ENCODE peak calls at places on chromosomes 11 and 22, in seven cellular contexts. U, C, T, N, V, Q and Z are unnamed samples.

GRCh38 chr11:2803186-2804057 is 82.2 kb downstream of the CDKN1C start:
- DNase-seq in U (no peak), C (no peak), T (no peak), N (peak; percentile 15), V (no peak), Q (no peak), Z (no peak)

GRCh38 chr11:98979212-98979611 is 41.5 kb upstream of the CNTN5 start:
- DNase-seq in U (no peak), C (no peak), T (no peak), N (no peak), V (no peak), Q (no peak), Z (peak; percentile 74)

GRCh38 chr11:61683116-61683515 is 2.9 kb downstream of the DAGLA start:
- DNase-seq in U (no peak), C (no peak), T (no peak), N (no peak), V (no peak), Q (no peak), Z (no peak)

GRCh38 chr22:22770881-22771280 is 116.7 kb upstream of the IGLL5 start:
- DNase-seq in U (no peak), C (no peak), T (no peak), N (no peak), V (no peak), Q (no peak), Z (no peak)

GRCh38 chr11:102120006-102120405 is 9.8 kb downstream of the YAP1 start:
- DNase-seq in U (peak; percentile 13), C (peak; percentile 69), T (peak; percentile 32), N (no peak), V (no peak), Q (no peak), Z (no peak)

GRCh38 chr22:44572414-44573207 is 74.6 kb upstream of the RTL6 start:
- DNase-seq in U (no peak), C (peak; percentile 31), T (peak; percentile 8), N (no peak), V (no peak), Q (no peak), Z (no peak)

GRCh38 chr11:119729581-119730346 is 764 bp upstream of the NECTIN1 start:
- DNase-seq in U (peak; percentile 48), C (peak; percentile 72), T (peak; percentile 61), N (peak; percentile 64), V (no peak), Q (peak; percentile 50), Z (peak; percentile 23)

GRCh38 chr22:48752451-48753380 is 1075.0 kb downstream of the BRD1 start:
- DNase-seq in U (no peak), C (no peak), T (no peak), N (no peak), V (no peak), Q (no peak), Z (no peak)

GRCh38 chr11:14248577-14248976 is 110.4 kb downstream of the RRAS2 start:
- DNase-seq in U (no peak), C (no peak), T (no peak), N (no peak), V (no peak), Q (peak; percentile 17), Z (no peak)

GRCh38 chr11:73787051-73787642 is 527 bp upstream of the MRPL48 start:
- DNase-seq in U (no peak), C (peak; percentile 19), T (no peak), N (no peak), V (no peak), Q (no peak), Z (no peak)

GRCh38 chr22:19553201-19553600 is 29.0 kb upstream of the CLDN5 start:
- DNase-seq in U (no peak), C (no peak), T (no peak), N (no peak), V (no peak), Q (no peak), Z (no peak)

GRCh38 chr11:130612291-130612802 is 163.9 kb downstream of the ADAMTS15 start:
- DNase-seq in U (no peak), C (peak; percentile 86), T (peak; percentile 83), N (no peak), V (no peak), Q (no peak), Z (no peak)
- H3K27ac ChIP-seq in U (peak overlapping the region; percentile 37), C (peak overlapping the region; percentile 92), T (peak overlapping the region; percentile 63), N (peak overlapping the region; percentile 80), V (no peak overlapping the region), Q (no peak overlapping the region), Z (no peak overlapping the region)

GRCh38 chr11:76663912-76664440 is 6.6 kb downstream of the LRRC32 start:
- DNase-seq in U (no peak), C (no peak), T (no peak), N (peak; percentile 14), V (no peak), Q (no peak), Z (no peak)
- H3K36me3 ChIP-seq in U (no peaks in the 10 kb centered on the region), C (no peaks in the 10 kb centered on the region), T (peaks cover 16% of the 10 kb centered on the region), N (peaks cover 47% of the 10 kb centered on the region), V (no peaks in the 10 kb centered on the region), Q (no peaks in the 10 kb centered on the region), Z (no peaks in the 10 kb centered on the region)

GRCh38 chr11:111737877-111738205 is 28.3 kb downstream of the PPP2R1B start:
- DNase-seq in U (no peak), C (peak; percentile 58), T (no peak), N (peak; percentile 38), V (no peak), Q (no peak), Z (no peak)
- H3K27ac ChIP-seq in U (peak overlapping the region; percentile 96), C (peak overlapping the region; percentile 99), T (peak overlapping the region; percentile 100), N (peak overlapping the region; percentile 93), V (no peak overlapping the region), Q (peak overlapping the region; percentile 99), Z (no peak overlapping the region)

GRCh38 chr11:128803440-128803839 is 63.7 kb downstream of the KCNJ1 start:
- DNase-seq in U (no peak), C (no peak), T (no peak), N (no peak), V (no peak), Q (no peak), Z (no peak)

GRCh38 chr11:128807909-128808308 is 59.2 kb downstream of the KCNJ1 start:
- DNase-seq in U (no peak), C (no peak), T (no peak), N (no peak), V (no peak), Q (no peak), Z (no peak)

GRCh38 chr11:128802358-128802981 is 64.6 kb downstream of the KCNJ1 start:
- DNase-seq in U (peak; percentile 39), C (peak; percentile 35), T (no peak), N (no peak), V (no peak), Q (no peak), Z (peak; percentile 61)

GRCh38 chr11:128806496-128807261 is 60.4 kb downstream of the KCNJ1 start:
- DNase-seq in U (no peak), C (peak; percentile 61), T (peak; percentile 82), N (no peak), V (no peak), Q (no peak), Z (no peak)

GRCh38 chr11:128804481-128804880 is 62.6 kb downstream of the KCNJ1 start:
- DNase-seq in U (no peak), C (peak; percentile 49), T (peak; percentile 71), N (no peak), V (no peak), Q (no peak), Z (no peak)
- H3K36me3 ChIP-seq in U (no peaks in the 10 kb centered on the region), C (peaks cover 11% of the 10 kb centered on the region), T (no peaks in the 10 kb centered on the region), N (peaks cover 7% of the 10 kb centered on the region), V (peaks cover 24% of the 10 kb centered on the region), Q (no peaks in the 10 kb centered on the region), Z (peaks cover 76% of the 10 kb centered on the region)

DNA sequence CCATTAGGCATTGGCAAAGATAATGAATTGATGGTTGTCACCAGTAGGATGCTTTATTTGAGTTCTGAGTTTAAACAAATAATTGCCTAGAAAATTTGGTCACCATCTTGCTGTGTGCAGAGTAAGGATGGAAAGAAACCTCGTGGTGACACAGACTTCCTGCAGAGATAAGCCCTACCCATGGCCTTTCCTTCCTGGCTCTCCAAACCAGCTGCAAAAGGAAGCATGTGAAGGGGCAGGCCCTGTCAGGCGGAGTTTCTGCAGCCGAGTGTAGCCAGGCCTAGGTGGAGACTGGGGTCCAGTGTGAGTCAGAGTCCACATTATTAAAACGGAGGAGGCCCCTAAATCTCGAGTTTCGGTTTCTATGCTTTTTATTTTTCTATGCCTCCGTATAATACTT is 83.1 kb upstream of the ADSL start:
- DNase-seq in U (no peak), C (no peak), T (no peak), N (no peak), V (no peak), Q (no peak), Z (peak; percentile 34)
- H3K27ac ChIP-seq in U (no peak overlapping the region), C (no peak overlapping the region), T (no peak overlapping the region), N (peak overlapping the region; percentile 7), V (no peak overlapping the region), Q (no peak overlapping the region), Z (no peak overlapping the region)

DNA sequence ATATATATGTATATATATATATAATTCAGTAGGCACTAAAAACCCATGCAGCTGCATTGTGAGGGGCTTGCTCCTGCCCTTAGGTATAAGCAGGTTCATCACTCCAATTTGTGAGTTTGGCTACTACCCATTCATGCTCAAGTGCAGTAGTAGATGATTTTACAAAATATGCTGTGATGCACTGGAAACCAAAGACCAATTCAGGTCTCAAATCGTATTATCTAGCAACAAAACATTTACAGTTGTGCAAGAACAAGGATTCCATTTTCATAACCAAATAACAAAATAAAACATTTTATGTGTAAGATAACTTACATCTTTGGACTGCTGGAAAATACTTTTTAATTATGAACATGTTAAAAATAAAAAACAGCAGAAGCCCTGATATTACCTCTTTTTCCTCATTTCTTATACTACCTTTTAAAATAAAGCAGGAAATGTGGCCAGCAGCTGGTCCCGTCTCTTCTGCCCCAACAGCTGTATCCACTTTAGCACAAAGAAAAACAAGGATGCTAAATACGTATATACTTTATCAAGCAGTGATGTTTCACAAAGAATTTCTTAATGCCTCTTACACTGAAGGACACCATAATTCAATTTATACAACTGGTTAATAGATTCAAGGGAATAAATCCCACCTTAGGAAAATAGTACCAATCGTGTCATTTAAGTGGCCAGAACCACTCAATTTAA is 2.8 kb downstream of the CREBZF start:
- DNase-seq in U (no peak), C (peak; percentile 60), T (no peak), N (no peak), V (no peak), Q (no peak), Z (no peak)
- H3K36me3 ChIP-seq in U (no peaks in the 10 kb centered on the region), C (peaks cover 43% of the 10 kb centered on the region), T (peaks cover 2% of the 10 kb centered on the region), N (no peaks in the 10 kb centered on the region), V (no peaks in the 10 kb centered on the region), Q (no peaks in the 10 kb centered on the region), Z (peaks cover 67% of the 10 kb centered on the region)

DNA sequence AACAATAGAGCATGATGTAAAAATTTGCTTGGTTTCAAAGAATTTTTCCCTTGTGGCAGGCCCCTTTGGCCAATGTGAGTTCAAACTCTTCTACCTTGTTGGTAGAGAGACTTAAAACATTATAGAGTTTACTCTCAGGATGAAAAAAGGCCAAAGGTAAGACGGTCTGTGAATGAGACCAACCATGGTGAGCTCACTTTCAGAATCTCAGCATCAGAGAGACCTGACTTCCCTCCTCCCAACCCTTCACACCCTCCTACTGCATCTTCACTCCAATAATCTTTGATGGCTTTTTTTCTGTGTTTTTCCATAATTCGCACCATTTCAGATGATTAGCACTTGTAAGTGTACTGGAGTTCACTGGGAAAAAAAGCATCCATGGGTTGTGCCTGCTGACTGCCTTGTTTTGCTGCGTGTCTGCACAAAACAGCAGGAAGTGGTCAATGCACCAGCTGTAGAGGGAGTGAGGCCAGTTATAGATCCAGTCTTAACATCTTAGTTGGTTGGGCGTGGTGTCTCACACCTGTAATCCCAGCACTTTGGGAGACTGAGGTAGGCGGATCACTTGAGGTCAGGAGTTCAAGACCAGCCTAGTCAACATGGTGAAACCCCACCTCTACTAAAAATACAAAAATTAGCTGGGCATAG is 64.1 kb downstream of the SLC1A2 start:
- DNase-seq in U (no peak), C (no peak), T (no peak), N (no peak), V (no peak), Q (no peak), Z (no peak)
- H3K27ac ChIP-seq in U (no peak overlapping the region), C (peak overlapping the region; percentile 52), T (no peak overlapping the region), N (no peak overlapping the region), V (no peak overlapping the region), Q (no peak overlapping the region), Z (no peak overlapping the region)